ENCODE peak calls at places on chromosome 4, in six cellular contexts. V is body of pancreas, I is ovary, Z is heart left ventricle, P is esophagus squamous epithelium, A is A549. J is an unnamed sample.

GRCh38 chr4:127782025-127782274 is 172 bp upstream of the HSPA4L start:
- DNase-seq in V (peak; percentile 87), I (peak; percentile 89), Z (peak; percentile 83), P (no peak), A (peak; percentile 85), J (peak; percentile 67)

GRCh38 chr4:140755811-140756291 is 334 bp downstream of the TBC1D9 start:
- DNase-seq in V (peak; percentile 59), I (peak; percentile 71), Z (peak; percentile 56), P (no peak), A (peak; percentile 41), J (peak; percentile 14)

GRCh38 chr4:56684320-56684719 is 3.2 kb upstream of the HOPX start:
- DNase-seq in V (no peak), I (no peak), Z (no peak), P (no peak), A (no peak), J (no peak)

GRCh38 chr4:13704020-13704419 is 76.5 kb upstream of the BOD1L1 start:
- DNase-seq in V (no peak), I (no peak), Z (no peak), P (no peak), A (no peak), J (no peak)

GRCh38 chr4:61212788-61213187 is 12.7 kb downstream of the ADGRL3 start:
- DNase-seq in V (no peak), I (no peak), Z (no peak), P (no peak), A (no peak), J (no peak)

GRCh38 chr4:67700119-67700873 is 659 bp downstream of the UBA6 start:
- DNase-seq in V (no peak), I (no peak), Z (no peak), P (no peak), A (no peak), J (no peak)

GRCh38 chr4:77194989-77195388 is 38.0 kb downstream of the CCNG2 start:
- DNase-seq in V (no peak), I (no peak), Z (no peak), P (no peak), A (no peak), J (no peak)

GRCh38 chr4:182213024-182213423 is 30.2 kb upstream of the TENM3 start:
- DNase-seq in V (no peak), I (no peak), Z (no peak), P (no peak), A (no peak), J (no peak)

GRCh38 chr4:139167774-139168444 is 9.1 kb downstream of the ELF2 start:
- DNase-seq in V (no peak), I (no peak), Z (no peak), P (no peak), A (peak; percentile 62), J (no peak)

GRCh38 chr4:144589512-144589911 is 56.4 kb upstream of the HHIP start:
- DNase-seq in V (no peak), I (no peak), Z (no peak), P (no peak), A (no peak), J (no peak)

GRCh38 chr4:97432551-97432950 is 710.7 kb downstream of the STPG2 start:
- DNase-seq in V (no peak), I (no peak), Z (no peak), P (no peak), A (no peak), J (no peak)

GRCh38 chr4:99894998-99895397 is 771 bp upstream of the LAMTOR3 start:
- DNase-seq in V (peak; percentile 14), I (peak; percentile 36), Z (no peak), P (no peak), A (no peak), J (no peak)

GRCh38 chr4:99202536-99202935 is 16.5 kb downstream of the ADH6 start:
- DNase-seq in V (no peak), I (no peak), Z (no peak), P (no peak), A (no peak), J (no peak)

GRCh38 chr4:76591992-76592391 is 157.0 kb downstream of the SHROOM3 start:
- DNase-seq in V (no peak), I (no peak), Z (no peak), P (no peak), A (no peak), J (no peak)

GRCh38 chr4:188372051-188372450 is 232.8 kb downstream of the TRIML1 start:
- DNase-seq in V (no peak), I (no peak), Z (no peak), P (no peak), A (no peak), J (no peak)

GRCh38 chr4:8028884-8029568 is 89.4 kb upstream of the AFAP1 start:
- DNase-seq in V (no peak), I (no peak), Z (no peak), P (no peak), A (no peak), J (no peak)

GRCh38 chr4:169314906-169315305 is 44.1 kb upstream of the SH3RF1 start:
- DNase-seq in V (peak; percentile 91), I (peak; percentile 78), Z (peak; percentile 69), P (peak; percentile 1), A (peak; percentile 70), J (no peak)

GRCh38 chr4:42895452-42895851 is 2.9 kb downstream of the GRXCR1 start:
- DNase-seq in V (no peak), I (no peak), Z (no peak), P (no peak), A (no peak), J (no peak)

DNA sequence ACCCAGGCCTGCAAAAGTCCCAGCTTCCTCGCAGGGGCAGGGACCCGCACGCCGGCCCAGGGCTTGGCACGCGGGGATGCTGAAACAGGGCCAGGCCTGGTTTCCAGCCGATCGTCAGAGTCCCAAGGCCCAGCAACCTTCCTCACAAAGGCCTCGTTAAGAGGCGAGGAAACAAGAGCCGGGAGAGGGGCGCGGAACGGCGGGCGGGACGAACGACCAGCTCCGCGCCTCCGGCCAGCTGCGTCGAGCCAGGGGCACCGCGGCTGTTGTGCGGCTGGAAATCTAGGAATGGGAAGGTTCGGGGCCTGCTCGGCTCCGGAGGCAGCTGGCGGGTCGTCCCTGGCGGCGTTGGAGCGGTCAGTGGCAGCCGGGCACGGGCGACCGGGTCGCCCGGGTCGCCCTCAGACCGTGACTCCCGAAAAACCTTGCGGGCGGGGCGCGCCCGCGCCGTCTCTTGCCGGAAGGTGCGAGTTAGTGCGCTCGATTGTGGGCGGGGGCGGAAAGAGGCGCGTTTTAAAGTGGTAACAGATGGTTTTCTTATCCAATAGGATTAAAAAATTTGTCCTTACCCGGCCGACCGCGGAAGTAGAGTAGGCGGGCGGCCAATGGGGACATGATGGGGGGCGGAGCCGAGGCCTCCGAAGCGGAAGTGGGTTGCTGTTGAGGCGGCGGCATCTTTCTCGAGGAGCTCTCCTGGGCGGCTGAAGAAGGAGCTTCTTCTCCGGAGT is at the start of gene RNF4:
- DNase-seq in V (peak; percentile 96), I (peak; percentile 94), Z (peak; percentile 97), P (peak; percentile 81), A (peak; percentile 95), J (peak; percentile 94)
- TF ChIP-seq POLR2A in V (peak; percentile 87), I (peak; percentile 49), Z (no peak), P (peak; percentile 79), A (peak; percentile 57), J (peak; percentile 52)

GRCh38 chr4:101348367-101348827 is 1.1 kb upstream of the PPP3CA start:
- DNase-seq in V (no peak), I (no peak), Z (no peak), P (no peak), A (no peak), J (no peak)

GRCh38 chr4:101346312-101346561 is 1.1 kb downstream of the PPP3CA start:
- DNase-seq in V (no peak), I (no peak), Z (no peak), P (no peak), A (no peak), J (no peak)

GRCh38 chr4:101346562-101347266 is 612 bp downstream of the PPP3CA start:
- DNase-seq in V (peak; percentile 64), I (peak; percentile 73), Z (peak; percentile 59), P (peak; percentile 22), A (peak; percentile 47), J (peak; percentile 10)

GRCh38 chr4:101347267-101347556 is at the start of gene PPP3CA:
- DNase-seq in V (no peak), I (no peak), Z (no peak), P (no peak), A (no peak), J (no peak)

DNA sequence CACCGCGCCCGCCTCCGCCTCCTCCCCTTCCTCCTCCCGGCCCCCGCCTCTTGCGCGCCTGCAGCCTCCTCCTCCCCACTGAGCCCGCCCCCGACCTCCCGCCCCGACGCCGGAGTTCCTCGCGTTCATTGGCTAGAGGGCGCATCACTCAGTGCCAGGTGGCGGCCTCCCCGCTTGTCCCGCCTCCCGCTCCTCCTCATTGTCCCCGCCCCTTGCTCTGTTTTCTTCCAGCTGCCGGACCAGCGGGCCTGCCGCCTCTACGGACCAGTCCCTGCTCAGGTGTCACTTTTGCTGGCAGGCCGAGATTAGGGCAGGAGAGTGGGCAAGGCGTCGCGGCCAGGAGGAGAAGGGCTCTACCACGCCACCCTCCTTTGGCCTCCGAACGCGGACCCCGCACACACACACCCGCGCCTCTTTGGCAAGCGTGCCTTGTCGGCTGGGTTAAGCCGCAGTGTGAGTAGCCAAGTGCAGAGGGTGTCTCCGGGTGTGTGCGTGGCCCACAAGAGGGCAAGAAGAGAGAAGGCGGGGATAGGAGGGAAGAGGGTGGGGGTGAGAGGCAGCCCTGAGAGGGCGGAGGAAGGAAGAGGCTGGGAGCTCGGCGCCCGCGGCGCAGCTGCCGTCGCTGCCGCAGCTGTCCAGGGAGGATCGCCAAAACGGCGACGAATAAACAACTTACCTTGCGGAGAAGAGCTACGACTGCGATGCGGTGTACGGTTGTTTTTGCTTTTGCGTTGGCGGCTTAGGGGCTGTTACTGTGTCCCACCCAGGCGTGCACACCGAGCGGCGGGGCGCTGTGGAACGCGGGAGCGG is 436 bp upstream of the PPP3CA start:
- DNase-seq in V (peak; percentile 100), I (peak; percentile 100), Z (peak; percentile 100), P (peak; percentile 95), A (peak; percentile 96), J (peak; percentile 64)
- TF ChIP-seq POLR2A in V (peak; percentile 98), I (peak; percentile 72), Z (no peak), P (peak; percentile 85), A (peak; percentile 45), J (peak; percentile 67)

GRCh38 chr4:95729596-95729995 is 110.3 kb upstream of the PDHA2 start:
- DNase-seq in V (no peak), I (no peak), Z (no peak), P (no peak), A (no peak), J (no peak)
- TF ChIP-seq POLR2A in V (no peak), I (no peak), Z (no peak), P (no peak), A (no peak), J (no peak)

DNA sequence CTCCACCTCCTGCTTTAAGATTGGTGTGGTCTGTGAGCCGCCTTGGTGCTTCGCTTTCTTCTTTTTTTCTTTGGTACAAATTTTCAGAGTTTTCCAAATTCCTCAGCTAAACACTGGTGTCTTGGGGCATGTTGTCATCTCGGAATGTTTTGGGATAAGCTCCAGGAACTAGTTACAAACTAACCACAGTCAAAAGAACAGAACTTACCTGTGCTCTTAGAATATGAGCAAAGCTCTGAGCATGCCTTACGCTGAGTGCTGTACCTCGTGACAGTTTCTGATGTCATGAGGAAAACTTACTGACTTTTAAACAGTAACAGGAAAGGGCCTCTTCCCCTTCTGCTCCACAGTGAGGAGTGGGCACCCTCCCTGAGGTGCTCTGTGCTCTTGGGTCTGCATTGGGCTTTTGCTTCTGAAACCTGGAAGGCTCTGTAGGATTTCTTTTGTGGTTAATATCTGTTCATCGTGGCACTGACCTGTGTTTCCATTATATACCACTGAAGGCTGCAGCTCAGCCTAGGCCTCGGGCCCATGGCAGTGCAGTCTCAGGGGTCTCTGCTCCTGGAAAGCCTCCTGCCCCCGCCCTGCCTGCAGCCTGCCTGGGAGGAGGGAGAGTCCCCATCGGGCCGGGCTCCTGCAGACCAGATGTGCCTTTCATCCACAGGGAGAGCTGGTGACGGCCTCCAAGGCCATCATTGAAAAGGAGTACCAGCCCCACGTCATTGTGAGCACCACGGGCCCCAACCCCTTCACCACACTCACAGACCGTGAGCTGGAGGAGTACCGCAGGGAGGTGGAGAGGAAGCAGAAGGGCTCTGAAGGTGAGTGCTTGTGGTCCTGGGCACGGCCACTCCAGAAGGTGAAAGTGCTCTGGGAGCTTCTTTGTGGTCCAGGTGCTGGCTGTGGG is 48.7 kb downstream of the NOP14 start:
- DNase-seq in V (no peak), I (no peak), Z (no peak), P (no peak), A (no peak), J (no peak)
- TF ChIP-seq POLR2A in V (no peak), I (no peak), Z (no peak), P (no peak), A (no peak), J (no peak)